ENCODE peak calls at places on chromosome 7, in eight cellular contexts. R is BJ; V is NCI-H774; G is endodermal cell; A is stimulated activated CD4-positive, alpha-beta T cell treated with anti-CD3 and anti-CD28 coated beads, Interleukin-15, amount 100 ng/mL, for 1 hour; T is cardiac muscle cell; Q is activated CD4-positive, CD25-positive, alpha-beta regulatory T cell; M is NCI-H1105 treated with DMSO at 0.1 percent for 48 hours. N is an unnamed sample.

GRCh38 chr7:97871659-97872024 is 566 bp downstream of the ASNS start:
- DNase-seq in R (no peak), V (no peak), G (no peak), A (peak), T (no peak), Q (no peak), M (peak), N (peak)

GRCh38 chr7:39749177-39749576 is 125.8 kb downstream of the RALA start:
- DNase-seq in R (no peak), V (no peak), G (no peak), A (no peak), T (peak), Q (no peak), M (no peak), N (no peak)

GRCh38 chr7:125648543-125648942 is 718.9 kb upstream of the POT1 start:
- DNase-seq in R (no peak), V (no peak), G (no peak), A (no peak), T (no peak), Q (no peak), M (no peak), N (no peak)

GRCh38 chr7:30559566-30559965 is 35.1 kb upstream of the GARS1 start:
- DNase-seq in R (peak), V (no peak), G (no peak), A (no peak), T (peak), Q (no peak), M (no peak), N (no peak)

GRCh38 chr7:102991077-102991539 is 78.3 kb downstream of the LRRC17 start:
- DNase-seq in R (no peak), V (no peak), G (no peak), A (no peak), T (no peak), Q (no peak), M (no peak), N (no peak)

GRCh38 chr7:7512861-7513597 is 22.6 kb downstream of the COL28A1 start:
- DNase-seq in R (no peak), V (no peak), G (no peak), A (no peak), T (no peak), Q (no peak), M (no peak), N (no peak)

GRCh38 chr7:100095704-100096103 is 5.5 kb downstream of the MCM7 start:
- DNase-seq in R (no peak), V (no peak), G (no peak), A (no peak), T (no peak), Q (no peak), M (no peak), N (no peak)

GRCh38 chr7:15558747-15559146 is 3.1 kb downstream of the AGMO start:
- DNase-seq in R (peak), V (no peak), G (no peak), A (no peak), T (no peak), Q (no peak), M (no peak), N (no peak)

GRCh38 chr7:130946110-130946509 is 212.1 kb upstream of the KLF14 start:
- DNase-seq in R (no peak), V (no peak), G (no peak), A (no peak), T (no peak), Q (no peak), M (no peak), N (no peak)

GRCh38 chr7:155219947-155220769 is 77.5 kb upstream of the INSIG1 start:
- DNase-seq in R (no peak), V (no peak), G (no peak), A (no peak), T (no peak), Q (no peak), M (no peak), N (no peak)

GRCh38 chr7:128910569-128910945 is at the start of gene KCP:
- DNase-seq in R (no peak), V (no peak), G (peak), A (no peak), T (no peak), Q (no peak), M (no peak), N (no peak)